ENCODE peak calls at places on chromosomes 16 and 17, in seven cellular contexts. X, H, V, P, R, Z and F are unnamed samples.

GRCh38 chr17:2107506-2107905 is 52.6 kb downstream of the HIC1 start:
- DNase-seq in Z (no peak), R (no peak), X (no peak), H (no peak), P (no peak), V (no peak), F (no peak)

GRCh38 chr17:82696916-82697807 is 1.3 kb downstream of the RAB40B start:
- DNase-seq in P (no peak), Z (peak), V (no peak), H (peak), X (no peak), R (no peak), F (no peak)

GRCh38 chr17:40992666-40993065 is 1.3 kb downstream of the KRTAP3-3 start:
- DNase-seq in V (no peak), Z (no peak), P (no peak), X (no peak), H (no peak), R (no peak), F (no peak)

GRCh38 chr16:73890524-73891500 is 405.8 kb upstream of the PSMD7 start:
- DNase-seq in H (no peak), X (no peak), R (no peak), V (no peak), P (peak), Z (no peak), F (no peak)

GRCh38 chr16:2981177-2981898 is 1.1 kb upstream of the PKMYT1 start:
- DNase-seq in R (no peak), Z (no peak), P (no peak), V (no peak), H (no peak), X (no peak), F (no peak)

GRCh38 chr17:49980703-49981197 is 11.8 kb downstream of the DLX4 start:
- DNase-seq in R (no peak), P (no peak), Z (no peak), H (no peak), X (no peak), V (no peak), F (no peak)

GRCh38 chr17:73690581-73691135 is 46.4 kb upstream of the SDK2 start:
- DNase-seq in V (no peak), Z (no peak), R (no peak), P (no peak), X (no peak), H (no peak), F (no peak)

GRCh38 chr16:11783319-11784047 is 13.6 kb downstream of the ZC3H7A start:
- DNase-seq in X (no peak), V (peak), H (no peak), P (no peak), Z (peak), R (peak), F (no peak)

GRCh38 chr16:48057085-48057484 is 98.7 kb downstream of the ABCC12 start:
- DNase-seq in Z (no peak), P (no peak), X (no peak), H (no peak), V (no peak), R (no peak), F (no peak)

GRCh38 chr17:64546716-64547115 is 39.9 kb downstream of the CEP95 start:
- DNase-seq in V (no peak), X (no peak), P (peak), H (no peak), R (no peak), Z (no peak), F (no peak)

GRCh38 chr17:77285594-77286390 is 145.0 kb downstream of the SEC14L1 start:
- DNase-seq in P (no peak), Z (no peak), H (peak), R (peak), V (peak), X (peak), F (peak)

GRCh38 chr16:27698746-27699145 is 148.8 kb downstream of the KATNIP start:
- DNase-seq in X (no peak), R (no peak), V (no peak), H (no peak), Z (no peak), P (no peak), F (no peak)